ENCODE peak calls at places on chromosome X, in six cellular contexts. R is stimulated activated CD4-positive, alpha-beta T cell treated with anti-CD3 and anti-CD28 coated beads, Interleukin-15, amount 100 ng/mL, for 24 hours; J is SW 1271; D is Right ventricle myocardium superior; Q is activated T-cell treated with anti-CD3 and anti-CD28 coated beads, Interleukin-2, amount 50 U/mL, for 24 hours; V is astrocyte of the spinal cord. K is an unnamed sample.

GRCh38 chrX:108186811-108187210 is 95.2 kb downstream of the ATG4A start:
- DNase-seq in V (peak), J (no peak), Q (no peak), R (no peak), D (no peak), K (no peak)

GRCh38 chrX:37697169-37697760 is 11.7 kb downstream of the XK start:
- DNase-seq in R (no peak), V (peak), J (no peak), D (no peak), Q (no peak), K (no peak)

GRCh38 chrX:136143714-136144113 is 3.6 kb upstream of the FHL1 start:
- DNase-seq in V (no peak), Q (no peak), D (no peak), R (peak), J (no peak), K (no peak)

GRCh38 chrX:111823068-111823467 is 52.9 kb upstream of the TRPC5OS start:
- DNase-seq in R (peak), J (no peak), Q (no peak), D (no peak), V (no peak), K (no peak)

GRCh38 chrX:150958177-150958576 is 25.0 kb upstream of the HMGB3 start:
- DNase-seq in J (no peak), Q (no peak), R (no peak), D (no peak), V (no peak), K (no peak)

GRCh38 chrX:150536455-150537116 is 31.8 kb upstream of the MTM1 start:
- DNase-seq in R (no peak), D (no peak), Q (no peak), J (no peak), V (no peak), K (no peak)

GRCh38 chrX:119783026-119783425 is 8.4 kb downstream of the RPL39 start:
- DNase-seq in Q (no peak), R (no peak), J (no peak), V (no peak), D (no peak), K (no peak)

GRCh38 chrX:49266536-49267445 is 2.3 kb upstream of the FOXP3 start:
- DNase-seq in Q (no peak), J (no peak), D (no peak), R (no peak), V (no peak), K (no peak)

GRCh38 chrX:17738002-17738713 is 865 bp downstream of the SCML1 start:
- DNase-seq in D (peak), Q (peak), V (peak), R (peak), J (no peak), K (peak)

GRCh38 chrX:131577999-131578734 is 34.3 kb downstream of the OR13H1 start:
- DNase-seq in D (no peak), V (no peak), Q (no peak), R (no peak), J (no peak), K (no peak)

GRCh38 chrX:129659861-129660260 is 5.1 kb upstream of the APLN start:
- DNase-seq in V (no peak), Q (no peak), D (no peak), J (no peak), R (no peak), K (no peak)

GRCh38 chrX:31178769-31179125 is 106.9 kb upstream of the FTHL17 start:
- DNase-seq in Q (no peak), J (no peak), V (no peak), R (no peak), D (no peak), K (no peak)

GRCh38 chrX:153669901-153670731 is 3.5 kb downstream of the PNCK start:
- DNase-seq in Q (no peak), J (no peak), D (no peak), V (no peak), R (no peak), K (no peak)

GRCh38 chrX:1412551-1413161 is 20.7 kb upstream of the SLC25A6 start:
- DNase-seq in V (no peak), D (no peak), Q (peak), J (no peak), R (no peak), K (peak)

GRCh38 chrX:7515681-7516413 is 327.1 kb upstream of the VCX start:
- DNase-seq in V (no peak), Q (no peak), R (no peak), D (no peak), J (no peak), K (no peak)

GRCh38 chrX:65726708-65727107 is 59.3 kb downstream of the MSN start:
- DNase-seq in D (no peak), V (no peak), Q (no peak), J (no peak), R (no peak), K (no peak)

GRCh38 chrX:119502727-119503483 is 34.7 kb downstream of the SLC25A5 start:
- DNase-seq in D (no peak), Q (peak), V (peak), J (no peak), R (peak), K (no peak)

GRCh38 chrX:102934624-102935023 is 2.4 kb upstream of the RAB40AL start:
- DNase-seq in R (peak), Q (peak), V (peak), J (no peak), D (no peak), K (no peak)

GRCh38 chrX:22686138-22686541 is 313.6 kb upstream of the DDX53 start:
- DNase-seq in D (peak), V (peak), Q (no peak), R (no peak), J (no peak), K (no peak)

GRCh38 chrX:110001702-110002299 is 1.1 kb upstream of the TMEM164 start:
- DNase-seq in D (no peak), J (no peak), V (no peak), R (no peak), Q (no peak), K (no peak)

GRCh38 chrX:119694601-119695534 is 1.9 kb upstream of the SEPTIN6 start:
- DNase-seq in Q (no peak), J (no peak), R (no peak), V (no peak), D (no peak), K (no peak)